ENCODE peak calls at places on chromosomes 2 and 18, in six cellular contexts. J is RKO; U is endothelial cell; W is H54; C is fibroblast of the conjunctiva; G is activated CD4-positive, alpha-beta T cell treated with anti-CD3 and anti-CD28 coated beads for 48 hours. H is an unnamed sample.

GRCh38 chr2:186949716-186950256 is 100.8 kb upstream of the ZSWIM2 start:
- DNase-seq in W (no peak), C (no peak), U (no peak), G (no peak), J (no peak), H (no peak)

GRCh38 chr18:79599503-79599931 is 80.1 kb upstream of the CTDP1 start:
- DNase-seq in W (no peak), C (no peak), G (no peak), U (no peak), J (no peak), H (no peak)

GRCh38 chr2:199019898-199020507 is 437.7 kb downstream of the SATB2 start:
- DNase-seq in J (peak; percentile 62), C (peak; percentile 23), W (peak; percentile 4), U (peak; percentile 26), G (no peak), H (peak; percentile 46)

GRCh38 chr18:65990174-65990690 is 239.4 kb downstream of the CDH7 start:
- DNase-seq in U (no peak), G (no peak), W (no peak), J (no peak), C (no peak), H (no peak)

GRCh38 chr2:1134629-1135028 is 184.0 kb downstream of the SNTG2 start:
- DNase-seq in G (no peak), W (no peak), U (no peak), J (no peak), C (no peak), H (no peak)

GRCh38 chr2:46846454-46846990 is 69.1 kb downstream of the MCFD2 start:
- DNase-seq in J (no peak), C (no peak), W (no peak), G (no peak), U (no peak), H (no peak)

GRCh38 chr2:41863062-41863461 is 184.8 kb upstream of the PKDCC start:
- DNase-seq in C (no peak), W (no peak), G (no peak), J (no peak), U (no peak), H (no peak)

GRCh38 chr2:96528680-96529375 is 7.7 kb upstream of the ARID5A start:
- DNase-seq in C (no peak), J (no peak), W (no peak), G (peak; percentile 12), U (no peak), H (no peak)

GRCh38 chr2:75139171-75139570 is 60.1 kb downstream of the TACR1 start:
- DNase-seq in U (no peak), W (no peak), G (no peak), J (no peak), C (no peak), H (no peak)

GRCh38 chr2:47198985-47199451 is 43.9 kb upstream of the STPG4 start:
- DNase-seq in J (no peak), C (peak; percentile 86), U (no peak), G (no peak), W (peak; percentile 69), H (peak; percentile 99)

GRCh38 chr18:46260016-46260878 is 156.1 kb downstream of the HAUS1 start:
- DNase-seq in W (no peak), J (no peak), G (no peak), C (no peak), U (no peak), H (peak; percentile 48)

GRCh38 chr2:229205704-229206103 is 65.4 kb downstream of the PID1 start:
- DNase-seq in G (no peak), C (no peak), J (no peak), W (no peak), U (no peak), H (no peak)

H was measured in HT1080.